ENCODE peak calls at places on chromosome 7, in ten cellular contexts. One of them, this sample, is unnamed.
A peak's percentile ranks its signal among the peaks of the same experiment; 100 is the strongest.

GRCh38 chr7:19146699-19147098 is 1.5 kb upstream of the FERD3L start:
- DNase-seq in CD8-positive, alpha-beta T cell: no peak
- DNase-seq in brain microvascular endothelial cell: no peak
- DNase-seq in choroid plexus epithelial cell: peak; percentile 58
- DNase-seq in HFF-Myc: peak; percentile 5
- DNase-seq in fibroblast of mammary gland: peak; percentile 51
- DNase-seq in sigmoid colon: no peak
- DNase-seq in epithelial cell of esophagus: peak; percentile 60
- DNase-seq in GM12865: no peak
- DNase-seq in GM23338: peak; percentile 69
- DNase-seq in this sample: peak; percentile 63

GRCh38 chr7:17298840-17299476 is 506 bp downstream of the AHR start:
- DNase-seq in GM23338: peak; percentile 76
- DNase-seq in sigmoid colon: peak; percentile 78
- DNase-seq in HFF-Myc: no peak
- DNase-seq in brain microvascular endothelial cell: no peak
- DNase-seq in choroid plexus epithelial cell: no peak
- DNase-seq in epithelial cell of esophagus: peak; percentile 47
- DNase-seq in CD8-positive, alpha-beta T cell: peak; percentile 65
- DNase-seq in fibroblast of mammary gland: no peak
- DNase-seq in GM12865: peak; percentile 61
- DNase-seq in this sample: peak; percentile 42

GRCh38 chr7:142587578-142588191 is 161.6 kb upstream of the PRSS1 start:
- DNase-seq in choroid plexus epithelial cell: peak; percentile 94
- DNase-seq in CD8-positive, alpha-beta T cell: no peak
- DNase-seq in fibroblast of mammary gland: peak; percentile 87
- DNase-seq in epithelial cell of esophagus: peak; percentile 84
- DNase-seq in GM12865: peak; percentile 65
- DNase-seq in brain microvascular endothelial cell: peak; percentile 79
- DNase-seq in sigmoid colon: no peak
- DNase-seq in GM23338: peak; percentile 82
- DNase-seq in HFF-Myc: no peak
- DNase-seq in this sample: peak; percentile 83

GRCh38 chr7:32177216-32177615 is 107.0 kb upstream of the PDE1C start:
- DNase-seq in GM12865: no peak
- DNase-seq in sigmoid colon: no peak
- DNase-seq in HFF-Myc: no peak
- DNase-seq in fibroblast of mammary gland: no peak
- DNase-seq in choroid plexus epithelial cell: no peak
- DNase-seq in CD8-positive, alpha-beta T cell: no peak
- DNase-seq in GM23338: no peak
- DNase-seq in epithelial cell of esophagus: no peak
- DNase-seq in brain microvascular endothelial cell: no peak
- DNase-seq in this sample: no peak

GRCh38 chr7:112272921-112273561 is 66.5 kb downstream of the ZNF277 start:
- DNase-seq in epithelial cell of esophagus: no peak
- DNase-seq in HFF-Myc: no peak
- DNase-seq in brain microvascular endothelial cell: no peak
- DNase-seq in choroid plexus epithelial cell: peak; percentile 7
- DNase-seq in GM12865: peak; percentile 33
- DNase-seq in CD8-positive, alpha-beta T cell: no peak
- DNase-seq in fibroblast of mammary gland: peak; percentile 28
- DNase-seq in sigmoid colon: peak; percentile 53
- DNase-seq in GM23338: peak; percentile 28
- DNase-seq in this sample: peak; percentile 16

GRCh38 chr7:128936798-128937197 is 929 bp upstream of the IRF5 start:
- DNase-seq in sigmoid colon: peak; percentile 5
- DNase-seq in epithelial cell of esophagus: no peak
- DNase-seq in fibroblast of mammary gland: no peak
- DNase-seq in brain microvascular endothelial cell: no peak
- DNase-seq in CD8-positive, alpha-beta T cell: no peak
- DNase-seq in HFF-Myc: no peak
- DNase-seq in GM12865: peak; percentile 30
- DNase-seq in choroid plexus epithelial cell: no peak
- DNase-seq in GM23338: no peak
- DNase-seq in this sample: no peak

GRCh38 chr7:18590744-18591340 is 95.3 kb downstream of the HDAC9 start:
- DNase-seq in fibroblast of mammary gland: peak; percentile 77
- DNase-seq in sigmoid colon: no peak
- DNase-seq in HFF-Myc: peak; percentile 63
- DNase-seq in epithelial cell of esophagus: peak; percentile 56
- DNase-seq in CD8-positive, alpha-beta T cell: no peak
- DNase-seq in brain microvascular endothelial cell: no peak
- DNase-seq in GM23338: peak; percentile 60
- DNase-seq in GM12865: peak; percentile 35
- DNase-seq in choroid plexus epithelial cell: peak; percentile 87
- DNase-seq in this sample: peak; percentile 84

GRCh38 chr7:39633563-39634550 is 10.5 kb downstream of the RALA start:
- DNase-seq in sigmoid colon: no peak
- DNase-seq in choroid plexus epithelial cell: no peak
- DNase-seq in epithelial cell of esophagus: no peak
- DNase-seq in brain microvascular endothelial cell: no peak
- DNase-seq in fibroblast of mammary gland: peak; percentile 77
- DNase-seq in GM12865: peak; percentile 33
- DNase-seq in HFF-Myc: peak; percentile 61
- DNase-seq in GM23338: no peak
- DNase-seq in CD8-positive, alpha-beta T cell: peak; percentile 75
- DNase-seq in this sample: no peak

GRCh38 chr7:35249537-35249907 is 4.4 kb downstream of the TBX20 start:
- DNase-seq in GM23338: peak; percentile 68
- DNase-seq in fibroblast of mammary gland: no peak
- DNase-seq in HFF-Myc: no peak
- DNase-seq in epithelial cell of esophagus: no peak
- DNase-seq in sigmoid colon: no peak
- DNase-seq in choroid plexus epithelial cell: no peak
- DNase-seq in brain microvascular endothelial cell: no peak
- DNase-seq in CD8-positive, alpha-beta T cell: no peak
- DNase-seq in GM12865: no peak
- DNase-seq in this sample: no peak

GRCh38 chr7:99923200-99923599 is 3.9 kb upstream of the TRIM4 start:
- DNase-seq in sigmoid colon: no peak
- DNase-seq in GM12865: no peak
- DNase-seq in epithelial cell of esophagus: no peak
- DNase-seq in choroid plexus epithelial cell: no peak
- DNase-seq in fibroblast of mammary gland: no peak
- DNase-seq in brain microvascular endothelial cell: no peak
- DNase-seq in CD8-positive, alpha-beta T cell: no peak
- DNase-seq in HFF-Myc: no peak
- DNase-seq in GM23338: no peak
- DNase-seq in this sample: no peak

GRCh38 chr7:99919814-99920618 is 686 bp upstream of the TRIM4 start:
- DNase-seq in brain microvascular endothelial cell: no peak
- DNase-seq in CD8-positive, alpha-beta T cell: no peak
- DNase-seq in HFF-Myc: no peak
- DNase-seq in sigmoid colon: no peak
- DNase-seq in choroid plexus epithelial cell: peak; percentile 14
- DNase-seq in GM12865: no peak
- DNase-seq in fibroblast of mammary gland: peak; percentile 7
- DNase-seq in epithelial cell of esophagus: no peak
- DNase-seq in GM23338: no peak
- DNase-seq in this sample: peak; percentile 10

GRCh38 chr7:99918959-99919813 is at the start of gene TRIM4:
- DNase-seq in epithelial cell of esophagus: peak; percentile 94
- DNase-seq in choroid plexus epithelial cell: peak; percentile 92
- DNase-seq in HFF-Myc: peak; percentile 73
- DNase-seq in brain microvascular endothelial cell: peak; percentile 87
- DNase-seq in GM23338: peak; percentile 77
- DNase-seq in CD8-positive, alpha-beta T cell: peak; percentile 88
- DNase-seq in fibroblast of mammary gland: peak; percentile 91
- DNase-seq in sigmoid colon: peak; percentile 97
- DNase-seq in GM12865: peak; percentile 97
- DNase-seq in this sample: peak; percentile 93
- TF ChIP-seq CTCF in epithelial cell of esophagus: no peak
- TF ChIP-seq CTCF in choroid plexus epithelial cell: peak; percentile 25
- TF ChIP-seq CTCF in HFF-Myc: peak; percentile 4
- TF ChIP-seq CTCF in brain microvascular endothelial cell: peak; percentile 28
- TF ChIP-seq CTCF in GM23338: no peak
- TF ChIP-seq CTCF in CD8-positive, alpha-beta T cell: no peak
- TF ChIP-seq CTCF in fibroblast of mammary gland: no peak
- TF ChIP-seq CTCF in sigmoid colon: no peak
- TF ChIP-seq CTCF in GM12865: peak; percentile 22
- TF ChIP-seq CTCF in this sample: peak; percentile 13

GRCh38 chr7:1290262-1291039 is 57.8 kb downstream of the UNCX start:
- DNase-seq in GM23338: peak; percentile 34
- DNase-seq in epithelial cell of esophagus: peak; percentile 22
- DNase-seq in fibroblast of mammary gland: peak; percentile 5
- DNase-seq in choroid plexus epithelial cell: no peak
- DNase-seq in HFF-Myc: no peak
- DNase-seq in CD8-positive, alpha-beta T cell: peak; percentile 33
- DNase-seq in brain microvascular endothelial cell: no peak
- DNase-seq in sigmoid colon: no peak
- DNase-seq in GM12865: no peak
- DNase-seq in this sample: peak; percentile 14
- H3K4me3 ChIP-seq in GM23338: peak overlapping the region; percentile 49
- H3K4me3 ChIP-seq in epithelial cell of esophagus: peak overlapping the region; percentile 27
- H3K4me3 ChIP-seq in fibroblast of mammary gland: no peak overlapping the region
- H3K4me3 ChIP-seq in choroid plexus epithelial cell: no peak overlapping the region
- H3K4me3 ChIP-seq in HFF-Myc: peak overlapping the region; percentile 11
- H3K4me3 ChIP-seq in CD8-positive, alpha-beta T cell: peak overlapping the region; percentile 57
- H3K4me3 ChIP-seq in brain microvascular endothelial cell: peak overlapping the region; percentile 26
- H3K4me3 ChIP-seq in sigmoid colon: peak overlapping the region; percentile 48
- H3K4me3 ChIP-seq in GM12865: no peak overlapping the region
- H3K4me3 ChIP-seq in this sample: peak overlapping the region; percentile 32

GRCh38 chr7:116788542-116789197 is 73.7 kb upstream of the CAPZA2 start:
- DNase-seq in CD8-positive, alpha-beta T cell: no peak
- DNase-seq in brain microvascular endothelial cell: no peak
- DNase-seq in sigmoid colon: no peak
- DNase-seq in GM23338: no peak
- DNase-seq in epithelial cell of esophagus: no peak
- DNase-seq in choroid plexus epithelial cell: no peak
- DNase-seq in GM12865: no peak
- DNase-seq in fibroblast of mammary gland: no peak
- DNase-seq in HFF-Myc: no peak
- DNase-seq in this sample: peak; percentile 37

GRCh38 chr7:116785851-116786250 is 76.5 kb upstream of the CAPZA2 start:
- DNase-seq in sigmoid colon: no peak
- DNase-seq in brain microvascular endothelial cell: no peak
- DNase-seq in choroid plexus epithelial cell: no peak
- DNase-seq in CD8-positive, alpha-beta T cell: no peak
- DNase-seq in fibroblast of mammary gland: no peak
- DNase-seq in GM23338: no peak
- DNase-seq in GM12865: no peak
- DNase-seq in HFF-Myc: no peak
- DNase-seq in epithelial cell of esophagus: no peak
- DNase-seq in this sample: no peak

GRCh38 chr7:116787881-116788280 is 74.5 kb upstream of the CAPZA2 start:
- DNase-seq in epithelial cell of esophagus: no peak
- DNase-seq in GM12865: no peak
- DNase-seq in HFF-Myc: no peak
- DNase-seq in fibroblast of mammary gland: no peak
- DNase-seq in GM23338: no peak
- DNase-seq in sigmoid colon: no peak
- DNase-seq in brain microvascular endothelial cell: no peak
- DNase-seq in CD8-positive, alpha-beta T cell: no peak
- DNase-seq in choroid plexus epithelial cell: no peak
- DNase-seq in this sample: no peak

GRCh38 chr7:116784647-116785046 is 77.7 kb upstream of the CAPZA2 start:
- DNase-seq in sigmoid colon: no peak
- DNase-seq in GM23338: no peak
- DNase-seq in choroid plexus epithelial cell: no peak
- DNase-seq in CD8-positive, alpha-beta T cell: no peak
- DNase-seq in fibroblast of mammary gland: no peak
- DNase-seq in GM12865: no peak
- DNase-seq in epithelial cell of esophagus: no peak
- DNase-seq in brain microvascular endothelial cell: no peak
- DNase-seq in HFF-Myc: no peak
- DNase-seq in this sample: no peak

GRCh38 chr7:116786791-116787443 is 75.5 kb upstream of the CAPZA2 start:
- DNase-seq in fibroblast of mammary gland: peak; percentile 63
- DNase-seq in HFF-Myc: no peak
- DNase-seq in GM12865: peak; percentile 82
- DNase-seq in sigmoid colon: no peak
- DNase-seq in epithelial cell of esophagus: peak; percentile 69
- DNase-seq in GM23338: peak; percentile 64
- DNase-seq in brain microvascular endothelial cell: peak; percentile 41
- DNase-seq in CD8-positive, alpha-beta T cell: no peak
- DNase-seq in choroid plexus epithelial cell: peak; percentile 73
- DNase-seq in this sample: peak; percentile 56
- TF ChIP-seq CTCF in fibroblast of mammary gland: peak; percentile 39
- TF ChIP-seq CTCF in HFF-Myc: peak; percentile 35
- TF ChIP-seq CTCF in GM12865: peak; percentile 67
- TF ChIP-seq CTCF in sigmoid colon: no peak
- TF ChIP-seq CTCF in epithelial cell of esophagus: no peak
- TF ChIP-seq CTCF in GM23338: peak; percentile 84
- TF ChIP-seq CTCF in brain microvascular endothelial cell: peak; percentile 72
- TF ChIP-seq CTCF in CD8-positive, alpha-beta T cell: no peak
- TF ChIP-seq CTCF in choroid plexus epithelial cell: peak; percentile 72
- TF ChIP-seq CTCF in this sample: peak; percentile 52

DNA sequence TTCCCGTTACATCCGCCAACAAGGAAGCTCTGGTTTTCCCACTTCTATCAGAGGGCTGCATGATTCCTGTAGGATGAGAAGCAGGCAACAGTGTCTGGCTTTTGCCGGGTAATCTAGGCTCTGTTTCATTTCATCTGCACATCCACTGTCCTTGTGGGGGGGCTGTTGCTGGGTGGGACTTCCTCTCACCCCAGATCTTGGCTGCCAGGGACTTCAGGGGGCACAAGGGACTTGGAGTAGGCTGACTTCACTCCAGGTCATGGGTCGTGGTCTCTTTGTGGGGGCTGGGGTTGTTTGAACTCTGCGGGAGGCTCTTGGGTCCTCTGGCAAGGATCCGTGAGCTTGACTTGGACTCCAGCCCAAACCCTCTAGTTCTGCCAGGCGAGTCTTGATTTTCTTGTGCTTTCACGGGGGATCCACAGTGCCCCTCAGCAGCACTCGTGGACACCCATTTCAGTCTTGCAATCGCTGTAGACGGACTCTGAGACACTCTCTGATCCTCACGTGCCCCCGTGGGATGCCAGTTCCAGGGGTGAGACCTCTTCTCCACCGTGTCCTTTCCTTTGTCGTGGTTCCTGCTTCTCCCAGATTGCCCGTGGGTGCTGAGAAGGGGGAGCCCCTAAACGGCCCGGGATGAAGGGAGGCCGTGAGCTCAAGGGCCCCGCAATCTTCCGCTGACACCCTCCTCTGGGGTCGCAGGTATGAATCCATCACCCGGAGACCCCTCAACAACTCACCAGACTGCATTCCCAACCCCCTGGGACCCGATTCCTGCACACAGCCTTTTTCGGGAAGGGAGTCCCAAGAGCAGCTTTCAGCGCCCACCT is 21.4 kb upstream of the ZNF273 start:
- DNase-seq in GM12865: no peak
- DNase-seq in fibroblast of mammary gland: no peak
- DNase-seq in epithelial cell of esophagus: no peak
- DNase-seq in HFF-Myc: no peak
- DNase-seq in brain microvascular endothelial cell: no peak
- DNase-seq in GM23338: no peak
- DNase-seq in choroid plexus epithelial cell: no peak
- DNase-seq in sigmoid colon: peak; percentile 60
- DNase-seq in CD8-positive, alpha-beta T cell: no peak
- DNase-seq in this sample: no peak
- H3K4me3 ChIP-seq in GM12865: no peak overlapping the region
- H3K4me3 ChIP-seq in fibroblast of mammary gland: peak overlapping the region; percentile 40
- H3K4me3 ChIP-seq in epithelial cell of esophagus: peak overlapping the region; percentile 48
- H3K4me3 ChIP-seq in HFF-Myc: no peak overlapping the region
- H3K4me3 ChIP-seq in brain microvascular endothelial cell: no peak overlapping the region
- H3K4me3 ChIP-seq in GM23338: peak overlapping the region; percentile 68
- H3K4me3 ChIP-seq in choroid plexus epithelial cell: no peak overlapping the region
- H3K4me3 ChIP-seq in sigmoid colon: peak overlapping the region; percentile 61
- H3K4me3 ChIP-seq in CD8-positive, alpha-beta T cell: no peak overlapping the region
- H3K4me3 ChIP-seq in this sample: no peak overlapping the region

GRCh38 chr7:150974468-150975391 is 3.4 kb downstream of the KCNH2 start:
- DNase-seq in CD8-positive, alpha-beta T cell: peak; percentile 80
- DNase-seq in GM23338: peak; percentile 54
- DNase-seq in fibroblast of mammary gland: no peak
- DNase-seq in choroid plexus epithelial cell: no peak
- DNase-seq in GM12865: peak; percentile 76
- DNase-seq in sigmoid colon: peak; percentile 81
- DNase-seq in HFF-Myc: no peak
- DNase-seq in brain microvascular endothelial cell: no peak
- DNase-seq in epithelial cell of esophagus: no peak
- DNase-seq in this sample: no peak
- TF ChIP-seq CTCF in CD8-positive, alpha-beta T cell: peak; percentile 24
- TF ChIP-seq CTCF in GM23338: peak; percentile 46
- TF ChIP-seq CTCF in fibroblast of mammary gland: no peak
- TF ChIP-seq CTCF in choroid plexus epithelial cell: no peak
- TF ChIP-seq CTCF in GM12865: peak; percentile 20
- TF ChIP-seq CTCF in sigmoid colon: peak; percentile 7
- TF ChIP-seq CTCF in HFF-Myc: peak; percentile 31
- TF ChIP-seq CTCF in brain microvascular endothelial cell: peak; percentile 43
- TF ChIP-seq CTCF in epithelial cell of esophagus: peak; percentile 3
- TF ChIP-seq CTCF in this sample: no peak